ENCODE peak calls at places on chromosomes 11 and 22, in seven cellular contexts. G is activated T-helper 1 cell treated with anti-CD3 and anti-CD28 coated beads, Interleukin-12 subunit alpha, Interleukin-12 subunit beta, Interleukin-2, Interleukin-4 antibody, amounts not matched to agents 30 ng/mL and 10 ng/mL and 1 ng/mL, durations not matched to agents 14 hours and 24 hours and 36 hours; O is progenitor cell of endocrine pancreas; Q is astrocyte of the cerebellum; N is left ventricle myocardium superior; W is Daoy; Z is tibial nerve. M is an unnamed sample.

GRCh38 chr22:49160261-49161001 is 667.2 kb downstream of the BRD1 start:
- DNase-seq in G (no peak), O (no peak), N (no peak), Z (no peak), W (no peak), Q (no peak), M (no peak)

GRCh38 chr11:21105196-21105917 is 436.0 kb downstream of the NELL1 start:
- DNase-seq in O (no peak), W (no peak), G (no peak), Z (no peak), N (no peak), Q (no peak), M (no peak)

GRCh38 chr11:126862664-126863247 is 137.8 kb downstream of the KIRREL3 start:
- DNase-seq in G (no peak), O (no peak), Z (no peak), N (no peak), Q (no peak), W (peak; percentile 10), M (no peak)

GRCh38 chr22:39136317-39136716 is 16.2 kb downstream of the CBX7 start:
- DNase-seq in Q (no peak), O (no peak), W (no peak), N (no peak), Z (no peak), G (no peak), M (no peak)

GRCh38 chr22:41206719-41207118 is 1.6 kb downstream of the L3MBTL2 start:
- DNase-seq in Q (no peak), W (no peak), N (no peak), G (no peak), O (no peak), Z (no peak), M (no peak)

GRCh38 chr11:63534895-63535461 is 1.6 kb upstream of the PLAAT4 start:
- DNase-seq in N (no peak), Q (no peak), G (peak; percentile 32), Z (no peak), W (no peak), O (no peak), M (no peak)

GRCh38 chr11:85828640-85828978 is 17.7 kb upstream of the SYTL2 start:
- DNase-seq in N (no peak), W (no peak), Q (no peak), G (no peak), O (no peak), Z (no peak), M (no peak)

GRCh38 chr11:47395225-47396048 is 13.0 kb upstream of the SLC39A13 start:
- DNase-seq in Q (no peak), O (no peak), G (no peak), N (no peak), W (no peak), Z (no peak), M (peak; percentile 73)

GRCh38 chr11:22079133-22079847 is 113.6 kb upstream of the ANO5 start:
- DNase-seq in N (no peak), G (no peak), Z (no peak), W (no peak), O (no peak), Q (no peak), M (peak; percentile 25)

GRCh38 chr11:14566331-14567063 is 46.3 kb upstream of the PSMA1 start:
- DNase-seq in G (no peak), Q (no peak), O (no peak), Z (no peak), N (no peak), W (no peak), M (no peak)

GRCh38 chr22:29907753-29908515 is 25.0 kb downstream of the MTMR3 start:
- DNase-seq in N (peak; percentile 86), Z (peak; percentile 46), Q (peak; percentile 99), O (no peak), W (peak; percentile 97), G (no peak), M (peak; percentile 81)

GRCh38 chr11:128759168-128759567 is 65.3 kb downstream of the FLI1 start:
- DNase-seq in N (no peak), G (no peak), Z (no peak), W (no peak), Q (no peak), O (no peak), M (no peak)

GRCh38 chr11:12238420-12238819 is 128.0 kb downstream of the MICAL2 start:
- DNase-seq in G (no peak), Q (no peak), W (no peak), O (no peak), Z (no peak), N (no peak), M (no peak)

GRCh38 chr22:42168476-42168875 is 37.9 kb upstream of the CYP2D6 start:
- DNase-seq in Z (no peak), O (no peak), N (no peak), W (no peak), G (no peak), Q (no peak), M (no peak)

GRCh38 chr11:87366766-87367405 is 329.2 kb downstream of the TMEM135 start:
- DNase-seq in G (no peak), N (no peak), Z (no peak), W (no peak), Q (no peak), O (no peak), M (no peak)

GRCh38 chr11:6127881-6128280 is 20.4 kb downstream of the OR56B4 start:
- DNase-seq in Q (no peak), Z (no peak), N (no peak), W (peak; percentile 7), O (no peak), G (no peak), M (no peak)

GRCh38 chr11:66231561-66231960 is 36.9 kb upstream of the RAB1B start:
- DNase-seq in G (no peak), W (no peak), N (no peak), Q (no peak), Z (no peak), O (no peak), M (no peak)

GRCh38 chr11:60821827-60822599 is 19.9 kb upstream of the CCDC86 start:
- DNase-seq in G (no peak), O (no peak), Q (no peak), N (no peak), Z (no peak), W (no peak), M (no peak)